ENCODE peak calls at places on chromosomes 6 and 20, in four cellular contexts. U is HEK293T, Z is WERI-Rb-1, G is CMK. A is an unnamed sample.

GRCh38 chr6:79604583-79605037 is 26.5 kb upstream of the SH3BGRL2 start:
- DNase-seq in G (peak), Z (no peak), U (no peak), A (peak)

GRCh38 chr20:14259691-14260090 is 77.7 kb downstream of the FLRT3 start:
- DNase-seq in G (no peak), U (no peak), Z (no peak), A (no peak)

GRCh38 chr6:11232968-11233626 is 629 bp upstream of the NEDD9 start:
- DNase-seq in U (peak), G (no peak), Z (no peak), A (no peak)

GRCh38 chr6:25670208-25670607 is 18.2 kb downstream of the SCGN start:
- DNase-seq in G (no peak), U (no peak), Z (no peak), A (no peak)

GRCh38 chr6:11748591-11748990 is 30.0 kb downstream of the ADTRP start:
- DNase-seq in G (no peak), Z (no peak), U (peak), A (no peak)

GRCh38 chr6:55175778-55176084 is 1.4 kb downstream of the HCRTR2 start:
- DNase-seq in G (no peak), Z (no peak), U (no peak), A (no peak)

GRCh38 chr6:50843842-50844241 is 25.2 kb downstream of the TFAP2B start:
- DNase-seq in G (no peak), Z (no peak), U (peak), A (no peak)

GRCh38 chr6:33781105-33781975 is 7.6 kb downstream of the LEMD2 start:
- DNase-seq in G (no peak), Z (no peak), U (no peak), A (peak)

GRCh38 chr6:79260772-79261171 is 26.3 kb upstream of the HMGN3 start:
- DNase-seq in U (no peak), G (no peak), Z (no peak), A (no peak)

GRCh38 chr6:33383427-33384185 is 8.0 kb upstream of the KIFC1 start:
- DNase-seq in G (no peak), Z (no peak), U (no peak), A (no peak)

GRCh38 chr6:125957845-125958244 is 1.3 kb downstream of the HINT3 start:
- DNase-seq in G (no peak), Z (no peak), U (peak), A (no peak)

GRCh38 chr6:73898599-73898998 is 202.6 kb downstream of the CD109 start:
- DNase-seq in G (no peak), U (no peak), Z (no peak), A (no peak)

GRCh38 chr6:107066697-107067659 is 39.0 kb downstream of the MTRES1 start:
- DNase-seq in G (no peak), Z (no peak), U (no peak), A (no peak)

GRCh38 chr6:6859722-6860121 is 248.0 kb upstream of the RREB1 start:
- DNase-seq in U (no peak), Z (no peak), G (no peak), A (no peak)